ENCODE peak calls at places on chromosomes 6 and 20, in nine cellular contexts. R is cardiac muscle cell, M is PC-9, Y is mammary epithelial cell, S is AG09309, W is dorsolateral prefrontal cortex, A is lower lobe of right lung, U is CD14-positive monocyte, Q is ascending aorta. D is an unnamed sample.

GRCh38 chr20:8943638-8944037 is 125.2 kb upstream of the PLCB4 start:
- DNase-seq in R (no peak), M (no peak), Y (no peak), S (no peak), W (no peak), A (no peak), U (no peak), Q (no peak), D (no peak)

GRCh38 chr6:30682181-30683117 is 4.0 kb downstream of the PPP1R18 start:
- DNase-seq in R (peak), M (peak), Y (peak), S (peak), W (peak), A (peak), U (peak), Q (peak), D (no peak)

GRCh38 chr6:27553123-27553904 is 80.4 kb upstream of the ZNF184 start:
- DNase-seq in R (no peak), M (peak), Y (peak), S (no peak), W (no peak), A (no peak), U (no peak), Q (no peak), D (no peak)

GRCh38 chr6:144660545-144660944 is 375.4 kb downstream of the UTRN start:
- DNase-seq in R (no peak), M (no peak), Y (no peak), S (no peak), W (no peak), A (no peak), U (no peak), Q (no peak), D (no peak)

GRCh38 chr6:21596379-21597242 is 3.1 kb downstream of the SOX4 start:
- DNase-seq in R (peak), M (peak), Y (peak), S (no peak), W (peak), A (peak), U (no peak), Q (peak), D (no peak)

GRCh38 chr6:24723270-24723669 is 4.3 kb upstream of the C6orf62 start:
- DNase-seq in R (no peak), M (no peak), Y (no peak), S (no peak), W (no peak), A (no peak), U (no peak), Q (no peak), D (no peak)

GRCh38 chr20:50729925-50730764 is 1.2 kb upstream of the PARD6B start:
- DNase-seq in R (peak), M (no peak), Y (no peak), S (no peak), W (no peak), A (no peak), U (no peak), Q (peak), D (no peak)

GRCh38 chr20:19775353-19776201 is 17.5 kb downstream of the RIN2 start:
- DNase-seq in R (no peak), M (no peak), Y (no peak), S (peak), W (no peak), A (peak), U (no peak), Q (peak), D (no peak)

GRCh38 chr6:137229075-137229759 is 10.0 kb upstream of the IFNGR1 start:
- DNase-seq in R (no peak), M (no peak), Y (no peak), S (no peak), W (no peak), A (no peak), U (no peak), Q (no peak), D (no peak)

GRCh38 chr6:157789297-157789696 is 33.7 kb upstream of the SNX9 start:
- DNase-seq in R (no peak), M (no peak), Y (no peak), S (no peak), W (no peak), A (no peak), U (no peak), Q (no peak), D (no peak)

GRCh38 chr20:21225215-21225947 is 77.8 kb upstream of the XRN2 start:
- DNase-seq in R (no peak), M (no peak), Y (no peak), S (no peak), W (no peak), A (no peak), U (no peak), Q (no peak), D (no peak)

GRCh38 chr6:1526689-1527088 is 83.0 kb upstream of the FOXC1 start:
- DNase-seq in R (no peak), M (no peak), Y (no peak), S (no peak), W (peak), A (no peak), U (no peak), Q (no peak), D (no peak)

GRCh38 chr6:167956983-167957492 is 40.4 kb upstream of the KIF25 start:
- DNase-seq in R (no peak), M (no peak), Y (no peak), S (no peak), W (no peak), A (no peak), U (no peak), Q (no peak), D (no peak)

GRCh38 chr6:1645466-1646185 is 35.9 kb downstream of the FOXC1 start:
- DNase-seq in R (no peak), M (no peak), Y (no peak), S (no peak), W (no peak), A (no peak), U (no peak), Q (no peak), D (no peak)

GRCh38 chr20:35616465-35617396 is 1.1 kb downstream of the SPAG4 start:
- DNase-seq in R (peak), M (peak), Y (peak), S (peak), W (peak), A (peak), U (peak), Q (peak), D (no peak)

GRCh38 chr6:106321940-106322339 is 3.6 kb downstream of the ATG5 start:
- DNase-seq in R (no peak), M (no peak), Y (no peak), S (no peak), W (no peak), A (no peak), U (no peak), Q (no peak), D (no peak)

GRCh38 chr6:49333345-49334120 is 129.5 kb downstream of the MMUT start:
- DNase-seq in R (no peak), M (no peak), Y (peak), S (no peak), W (no peak), A (no peak), U (no peak), Q (no peak), D (no peak)

GRCh38 chr6:41072836-41073202 is at the start of gene NFYA:
- DNase-seq in R (peak), M (no peak), Y (no peak), S (peak), W (peak), A (peak), U (peak), Q (no peak), D (no peak)

GRCh38 chr6:31272856-31273626 is 1.1 kb upstream of the HLA-C start:
- DNase-seq in R (no peak), M (no peak), Y (no peak), S (no peak), W (no peak), A (no peak), U (no peak), Q (no peak), D (no peak)

GRCh38 chr6:100461273-100461919 is 3.3 kb downstream of the SIM1 start:
- DNase-seq in R (no peak), M (no peak), Y (no peak), S (no peak), W (no peak), A (no peak), U (no peak), Q (no peak), D (no peak)

GRCh38 chr6:4316867-4317400 is 181.6 kb upstream of the ECI2 start:
- DNase-seq in R (no peak), M (peak), Y (peak), S (peak), W (no peak), A (peak), U (peak), Q (peak), D (no peak)

GRCh38 chr20:59015812-59016711 is 3.2 kb upstream of the TUBB1 start:
- DNase-seq in R (peak), M (no peak), Y (no peak), S (no peak), W (no peak), A (no peak), U (no peak), Q (no peak), D (no peak)

GRCh38 chr6:163983601-163984445 is 569.3 kb downstream of the QKI start:
- DNase-seq in R (peak), M (no peak), Y (no peak), S (no peak), W (no peak), A (no peak), U (no peak), Q (no peak), D (no peak)

GRCh38 chr6:11978169-11978987 is 33.7 kb upstream of the HIVEP1 start:
- DNase-seq in R (no peak), M (no peak), Y (no peak), S (no peak), W (no peak), A (no peak), U (no peak), Q (no peak), D (no peak)

GRCh38 chr20:37938181-37938775 is 35.4 kb downstream of the VSTM2L start:
- DNase-seq in R (no peak), M (no peak), Y (no peak), S (no peak), W (no peak), A (no peak), U (no peak), Q (no peak), D (no peak)

GRCh38 chr6:162621246-162621645 is 106.3 kb downstream of the PRKN start:
- DNase-seq in R (peak), M (no peak), Y (peak), S (no peak), W (no peak), A (no peak), U (no peak), Q (no peak), D (no peak)

GRCh38 chr20:31602779-31603441 is 2.2 kb upstream of the ID1 start:
- DNase-seq in R (no peak), M (peak), Y (peak), S (no peak), W (no peak), A (no peak), U (peak), Q (no peak), D (no peak)

GRCh38 chr6:3749390-3749978 is 2.0 kb downstream of the PXDC1 start:
- DNase-seq in R (no peak), M (peak), Y (peak), S (no peak), W (no peak), A (peak), U (no peak), Q (peak), D (no peak)

GRCh38 chr20:23120936-23121765 is 35.0 kb upstream of the CD93 start:
- DNase-seq in R (peak), M (no peak), Y (no peak), S (no peak), W (no peak), A (no peak), U (no peak), Q (no peak), D (no peak)

DNA sequence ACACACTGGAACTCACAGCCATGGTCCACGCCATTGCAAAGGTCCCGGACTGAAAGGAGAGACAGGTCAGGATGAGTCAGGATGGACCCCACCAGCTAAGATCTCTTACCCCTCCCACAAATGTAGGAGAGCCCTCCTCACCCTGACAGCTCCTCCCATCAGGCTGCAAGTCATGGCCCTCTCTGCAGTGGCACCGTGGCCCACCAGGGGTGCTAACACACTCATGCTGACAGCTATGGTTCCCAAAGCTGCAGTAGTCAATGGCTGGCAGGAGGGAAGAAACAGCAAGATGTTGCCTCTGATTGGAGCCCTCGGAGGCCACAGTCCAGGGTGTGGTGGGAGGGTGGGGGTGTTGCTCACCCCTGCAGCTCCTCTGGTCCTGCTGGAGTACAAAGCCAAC is 5.7 kb upstream of the RBPJL start:
- DNase-seq in R (peak), M (peak), Y (peak), S (no peak), W (no peak), A (no peak), U (no peak), Q (no peak), D (no peak)
- TF ChIP-seq CTCF in R (peak), M (peak), Y (peak), S (peak), W (no peak), A (peak), U (peak), Q (peak), D (peak)

GRCh38 chr20:24164360-24164759 is 175.8 kb upstream of the GGTLC1 start:
- DNase-seq in R (peak), M (peak), Y (peak), S (no peak), W (no peak), A (no peak), U (no peak), Q (no peak), D (no peak)
- TF ChIP-seq CTCF in R (peak), M (peak), Y (peak), S (peak), W (no peak), A (peak), U (no peak), Q (no peak), D (peak)

GRCh38 chr6:135256866-135257265 is 75.8 kb downstream of the MYB start:
- DNase-seq in R (no peak), M (no peak), Y (no peak), S (no peak), W (no peak), A (no peak), U (no peak), Q (no peak), D (no peak)
- TF ChIP-seq CTCF in R (no peak), M (no peak), Y (no peak), S (no peak), W (no peak), A (no peak), U (no peak), Q (no peak), D (no peak)

GRCh38 chr6:14396826-14397517 is 279.4 kb downstream of the CD83 start:
- DNase-seq in R (peak), M (no peak), Y (no peak), S (no peak), W (no peak), A (peak), U (no peak), Q (no peak), D (no peak)
- TF ChIP-seq CTCF in R (peak), M (no peak), Y (peak), S (peak), W (no peak), A (peak), U (peak), Q (no peak), D (peak)

DNA sequence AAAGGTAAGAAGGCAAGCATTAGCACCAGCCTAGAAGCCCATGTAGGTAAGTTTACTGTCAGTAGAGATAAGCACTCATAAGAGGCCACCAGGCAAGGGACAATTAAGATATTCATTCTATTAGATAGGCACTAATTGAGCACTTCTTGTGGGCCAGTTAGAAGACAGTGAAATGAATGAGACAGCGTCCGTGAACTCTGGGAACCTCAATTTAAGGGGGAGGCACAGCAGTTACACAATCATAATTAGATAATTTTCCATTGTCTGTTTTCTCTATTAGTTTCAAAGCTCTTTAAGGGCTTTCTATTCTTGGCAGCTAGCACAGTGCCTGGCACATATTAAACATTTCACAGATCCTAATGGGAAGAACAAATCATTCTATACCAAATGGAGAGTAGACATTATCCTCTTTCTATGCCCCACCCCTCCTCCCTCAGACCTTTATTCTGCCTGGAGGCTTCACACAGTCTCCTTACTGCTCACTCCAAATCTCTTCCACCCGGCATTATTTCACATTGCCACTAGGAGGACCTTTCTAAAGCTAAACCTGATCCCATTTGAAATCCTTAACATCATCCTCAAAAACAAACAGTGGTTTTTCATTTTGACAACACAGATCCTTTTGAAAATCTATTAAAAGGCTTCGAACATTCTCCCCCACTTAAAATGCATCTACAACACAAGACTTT is 529.6 kb downstream of the ADGRB3 start:
- DNase-seq in R (peak), M (no peak), Y (no peak), S (no peak), W (no peak), A (no peak), U (no peak), Q (no peak), D (no peak)
- TF ChIP-seq CTCF in R (no peak), M (peak), Y (peak), S (no peak), W (peak), A (no peak), U (no peak), Q (no peak), D (peak)